ENCODE peak calls at places on chromosomes 3 and 15, in seven cellular contexts. One of them, this sample, is unnamed.
A peak's percentile ranks its signal among the peaks of the same experiment; 100 is the strongest.

GRCh38 chr3:127652246-127652995 is 20.3 kb upstream of the ABTB1 start:
- DNase-seq in AG09309: no peak
- DNase-seq in HAP-1: peak; percentile 71
- DNase-seq in GM03348: peak; percentile 72
- DNase-seq in NCI-H748 treated with DMSO at 0.1 percent for 48 hours: no peak
- DNase-seq in HCT116: peak; percentile 41
- DNase-seq in AG04450: no peak
- DNase-seq in this sample: peak; percentile 65

GRCh38 chr15:41546846-41547786 is 3.1 kb upstream of the RPAP1 start:
- DNase-seq in HCT116: peak; percentile 33
- DNase-seq in HAP-1: no peak
- DNase-seq in NCI-H748 treated with DMSO at 0.1 percent for 48 hours: no peak
- DNase-seq in AG09309: no peak
- DNase-seq in GM03348: peak; percentile 39
- DNase-seq in AG04450: no peak
- DNase-seq in this sample: no peak

GRCh38 chr3:176286456-176287115 is 910.7 kb downstream of the TBL1XR1 start:
- DNase-seq in AG09309: no peak
- DNase-seq in HCT116: no peak
- DNase-seq in AG04450: no peak
- DNase-seq in HAP-1: no peak
- DNase-seq in GM03348: peak; percentile 15
- DNase-seq in NCI-H748 treated with DMSO at 0.1 percent for 48 hours: no peak
- DNase-seq in this sample: no peak

GRCh38 chr3:151210676-151211381 is 7.8 kb upstream of the GPR171 start:
- DNase-seq in AG09309: no peak
- DNase-seq in HAP-1: no peak
- DNase-seq in HCT116: no peak
- DNase-seq in AG04450: no peak
- DNase-seq in NCI-H748 treated with DMSO at 0.1 percent for 48 hours: no peak
- DNase-seq in GM03348: no peak
- DNase-seq in this sample: no peak

GRCh38 chr3:31275038-31275562 is 257.6 kb upstream of the STT3B start:
- DNase-seq in GM03348: peak; percentile 77
- DNase-seq in NCI-H748 treated with DMSO at 0.1 percent for 48 hours: no peak
- DNase-seq in HCT116: no peak
- DNase-seq in HAP-1: no peak
- DNase-seq in AG04450: peak; percentile 20
- DNase-seq in AG09309: peak; percentile 46
- DNase-seq in this sample: no peak

GRCh38 chr15:38454687-38455071 is 752 bp downstream of the FAM98B start:
- DNase-seq in HCT116: no peak
- DNase-seq in GM03348: peak; percentile 10
- DNase-seq in NCI-H748 treated with DMSO at 0.1 percent for 48 hours: no peak
- DNase-seq in AG04450: no peak
- DNase-seq in AG09309: no peak
- DNase-seq in HAP-1: no peak
- DNase-seq in this sample: no peak

GRCh38 chr15:72237286-72238224 is 6.6 kb upstream of the PKM start:
- DNase-seq in NCI-H748 treated with DMSO at 0.1 percent for 48 hours: no peak
- DNase-seq in AG04450: peak; percentile 93
- DNase-seq in AG09309: peak; percentile 93
- DNase-seq in HCT116: peak; percentile 92
- DNase-seq in HAP-1: peak; percentile 48
- DNase-seq in GM03348: peak; percentile 93
- DNase-seq in this sample: no peak

GRCh38 chr3:13012228-13012691 is 61.0 kb downstream of the IQSEC1 start:
- DNase-seq in HCT116: no peak
- DNase-seq in AG04450: no peak
- DNase-seq in GM03348: peak; percentile 37
- DNase-seq in AG09309: no peak
- DNase-seq in HAP-1: no peak
- DNase-seq in NCI-H748 treated with DMSO at 0.1 percent for 48 hours: no peak
- DNase-seq in this sample: no peak

GRCh38 chr3:13668136-13668535 is 119.2 kb downstream of the FBLN2 start:
- DNase-seq in NCI-H748 treated with DMSO at 0.1 percent for 48 hours: no peak
- DNase-seq in HCT116: no peak
- DNase-seq in GM03348: no peak
- DNase-seq in HAP-1: no peak
- DNase-seq in AG04450: no peak
- DNase-seq in AG09309: no peak
- DNase-seq in this sample: no peak

GRCh38 chr3:148903022-148903442 is 37.9 kb downstream of the CPA3 start:
- DNase-seq in HAP-1: no peak
- DNase-seq in GM03348: peak; percentile 19
- DNase-seq in HCT116: no peak
- DNase-seq in NCI-H748 treated with DMSO at 0.1 percent for 48 hours: no peak
- DNase-seq in AG04450: no peak
- DNase-seq in AG09309: no peak
- DNase-seq in this sample: no peak